ENCODE peak calls at places on chromosomes 6 and 20, in nine cellular contexts. One of them, this sample, is unnamed.

GRCh38 chr6:128807577-128807976 is 75.4 kb upstream of the LAMA2 start:
- DNase-seq in aorta: no peak
- DNase-seq in CD8-positive, alpha-beta T cell: no peak
- DNase-seq in brain microvascular endothelial cell: no peak
- DNase-seq in AG04450: peak; percentile 11
- DNase-seq in suprapubic skin: no peak
- DNase-seq in IMR-90: peak; percentile 60
- DNase-seq in sigmoid colon: no peak
- DNase-seq in cardiac muscle cell: peak; percentile 74
- DNase-seq in this sample: peak; percentile 39

GRCh38 chr6:107154131-107154906 is 39.0 kb upstream of the BEND3 start:
- DNase-seq in IMR-90: no peak
- DNase-seq in CD8-positive, alpha-beta T cell: no peak
- DNase-seq in AG04450: no peak
- DNase-seq in cardiac muscle cell: no peak
- DNase-seq in sigmoid colon: no peak
- DNase-seq in brain microvascular endothelial cell: no peak
- DNase-seq in suprapubic skin: no peak
- DNase-seq in aorta: no peak
- DNase-seq in this sample: peak; percentile 85

GRCh38 chr6:3453410-3453809 is 3.4 kb downstream of the SLC22A23 start:
- DNase-seq in aorta: no peak
- DNase-seq in cardiac muscle cell: no peak
- DNase-seq in sigmoid colon: no peak
- DNase-seq in CD8-positive, alpha-beta T cell: no peak
- DNase-seq in suprapubic skin: no peak
- DNase-seq in IMR-90: no peak
- DNase-seq in AG04450: no peak
- DNase-seq in brain microvascular endothelial cell: no peak
- DNase-seq in this sample: no peak

GRCh38 chr6:150177260-150178246 is 34.7 kb downstream of the PPP1R14C start:
- DNase-seq in cardiac muscle cell: no peak
- DNase-seq in suprapubic skin: no peak
- DNase-seq in aorta: no peak
- DNase-seq in IMR-90: peak; percentile 9
- DNase-seq in CD8-positive, alpha-beta T cell: no peak
- DNase-seq in AG04450: no peak
- DNase-seq in brain microvascular endothelial cell: peak; percentile 22
- DNase-seq in sigmoid colon: no peak
- DNase-seq in this sample: no peak

GRCh38 chr6:75233097-75233615 is 10.4 kb downstream of the COX7A2 start:
- DNase-seq in CD8-positive, alpha-beta T cell: no peak
- DNase-seq in IMR-90: no peak
- DNase-seq in cardiac muscle cell: no peak
- DNase-seq in suprapubic skin: no peak
- DNase-seq in AG04450: no peak
- DNase-seq in sigmoid colon: no peak
- DNase-seq in aorta: no peak
- DNase-seq in brain microvascular endothelial cell: no peak
- DNase-seq in this sample: peak; percentile 22

GRCh38 chr20:34089655-34090324 is 22.3 kb downstream of the EIF2S2 start:
- DNase-seq in sigmoid colon: peak; percentile 17
- DNase-seq in brain microvascular endothelial cell: no peak
- DNase-seq in IMR-90: no peak
- DNase-seq in cardiac muscle cell: no peak
- DNase-seq in suprapubic skin: no peak
- DNase-seq in aorta: no peak
- DNase-seq in CD8-positive, alpha-beta T cell: no peak
- DNase-seq in AG04450: no peak
- DNase-seq in this sample: no peak

GRCh38 chr6:56539503-56540105 is 103.1 kb downstream of the DST start:
- DNase-seq in sigmoid colon: no peak
- DNase-seq in AG04450: no peak
- DNase-seq in IMR-90: no peak
- DNase-seq in aorta: no peak
- DNase-seq in brain microvascular endothelial cell: no peak
- DNase-seq in CD8-positive, alpha-beta T cell: no peak
- DNase-seq in cardiac muscle cell: no peak
- DNase-seq in suprapubic skin: no peak
- DNase-seq in this sample: no peak

GRCh38 chr20:38727602-38728236 is 3.4 kb downstream of the SLC32A1 start:
- DNase-seq in IMR-90: no peak
- DNase-seq in aorta: no peak
- DNase-seq in sigmoid colon: no peak
- DNase-seq in CD8-positive, alpha-beta T cell: no peak
- DNase-seq in cardiac muscle cell: no peak
- DNase-seq in AG04450: no peak
- DNase-seq in suprapubic skin: no peak
- DNase-seq in brain microvascular endothelial cell: no peak
- DNase-seq in this sample: no peak

GRCh38 chr20:38119446-38119845 is 45.6 kb downstream of the TGM2 start:
- DNase-seq in aorta: no peak
- DNase-seq in suprapubic skin: no peak
- DNase-seq in CD8-positive, alpha-beta T cell: no peak
- DNase-seq in brain microvascular endothelial cell: no peak
- DNase-seq in sigmoid colon: no peak
- DNase-seq in IMR-90: no peak
- DNase-seq in AG04450: no peak
- DNase-seq in cardiac muscle cell: no peak
- DNase-seq in this sample: no peak

GRCh38 chr6:119195204-119195603 is 116.7 kb upstream of the FAM184A start:
- DNase-seq in IMR-90: no peak
- DNase-seq in aorta: no peak
- DNase-seq in brain microvascular endothelial cell: no peak
- DNase-seq in suprapubic skin: no peak
- DNase-seq in CD8-positive, alpha-beta T cell: no peak
- DNase-seq in sigmoid colon: no peak
- DNase-seq in AG04450: no peak
- DNase-seq in cardiac muscle cell: no peak
- DNase-seq in this sample: no peak

GRCh38 chr6:158911746-158912158 is 88.2 kb downstream of the RSPH3 start:
- DNase-seq in cardiac muscle cell: no peak
- DNase-seq in sigmoid colon: no peak
- DNase-seq in suprapubic skin: no peak
- DNase-seq in IMR-90: no peak
- DNase-seq in aorta: no peak
- DNase-seq in CD8-positive, alpha-beta T cell: peak; percentile 26
- DNase-seq in AG04450: no peak
- DNase-seq in brain microvascular endothelial cell: no peak
- DNase-seq in this sample: no peak

GRCh38 chr6:162726997-162727346 is 594 bp downstream of the PRKN start:
- DNase-seq in suprapubic skin: no peak
- DNase-seq in IMR-90: no peak
- DNase-seq in CD8-positive, alpha-beta T cell: no peak
- DNase-seq in brain microvascular endothelial cell: no peak
- DNase-seq in AG04450: no peak
- DNase-seq in cardiac muscle cell: peak; percentile 13
- DNase-seq in sigmoid colon: no peak
- DNase-seq in aorta: no peak
- DNase-seq in this sample: no peak

GRCh38 chr20:46559001-46559400 is 8.5 kb upstream of the OCSTAMP start:
- DNase-seq in aorta: no peak
- DNase-seq in CD8-positive, alpha-beta T cell: no peak
- DNase-seq in IMR-90: no peak
- DNase-seq in suprapubic skin: no peak
- DNase-seq in brain microvascular endothelial cell: no peak
- DNase-seq in AG04450: no peak
- DNase-seq in sigmoid colon: no peak
- DNase-seq in cardiac muscle cell: no peak
- DNase-seq in this sample: no peak

GRCh38 chr20:19633985-19634384 is 124.1 kb upstream of the RIN2 start:
- DNase-seq in IMR-90: peak; percentile 33
- DNase-seq in cardiac muscle cell: peak; percentile 4
- DNase-seq in suprapubic skin: no peak
- DNase-seq in aorta: no peak
- DNase-seq in CD8-positive, alpha-beta T cell: no peak
- DNase-seq in sigmoid colon: no peak
- DNase-seq in brain microvascular endothelial cell: peak; percentile 25
- DNase-seq in AG04450: no peak
- DNase-seq in this sample: no peak

DNA sequence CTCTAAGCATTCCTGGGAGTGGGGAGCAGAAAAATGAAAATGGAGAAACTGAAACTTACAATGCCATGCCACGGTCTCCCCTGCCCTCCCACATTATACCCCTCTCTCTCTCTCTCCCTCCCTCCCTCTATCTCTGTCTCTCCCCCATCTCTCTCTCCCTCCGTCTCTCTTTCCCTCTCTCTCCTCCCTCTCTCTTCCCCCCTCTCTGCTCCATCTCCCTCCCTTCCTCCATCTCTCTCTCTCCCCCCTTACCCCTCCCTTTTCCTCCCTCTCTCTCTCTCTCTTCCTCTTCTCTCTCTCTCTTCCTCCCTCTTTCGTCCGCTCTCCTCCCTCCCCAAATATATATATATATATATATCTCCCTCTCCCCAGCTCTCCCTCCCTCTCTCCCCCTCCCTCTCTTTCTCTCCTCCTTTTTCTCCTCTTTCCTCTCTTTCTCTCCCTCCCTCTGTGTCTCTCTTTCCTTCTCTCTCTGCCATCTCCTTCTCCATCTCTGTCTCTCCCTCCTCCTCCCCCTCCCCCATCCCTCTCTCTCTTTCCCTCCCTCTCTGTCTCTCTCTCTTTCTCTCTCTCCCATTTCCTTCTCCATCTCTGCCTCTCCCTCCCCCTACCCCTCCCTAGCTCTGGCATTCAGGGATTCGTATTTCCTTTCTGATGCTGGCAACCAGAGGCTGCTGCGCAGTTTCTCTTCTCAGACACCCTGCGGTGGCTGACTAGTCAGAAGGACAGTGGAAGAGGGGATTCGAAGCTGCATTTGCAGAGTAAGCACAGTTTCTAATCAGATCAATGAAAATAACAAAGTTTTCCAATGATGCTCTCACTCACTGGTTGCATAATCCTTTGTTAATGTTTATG is 13.9 kb upstream of the VAPB start:
- DNase-seq in suprapubic skin: no peak
- DNase-seq in brain microvascular endothelial cell: peak; percentile 64
- DNase-seq in AG04450: no peak
- DNase-seq in sigmoid colon: no peak
- DNase-seq in CD8-positive, alpha-beta T cell: no peak
- DNase-seq in aorta: peak; percentile 43
- DNase-seq in IMR-90: peak; percentile 68
- DNase-seq in cardiac muscle cell: peak; percentile 79
- DNase-seq in this sample: peak; percentile 81
- H3K4me3 ChIP-seq in suprapubic skin: no peak overlapping the region
- H3K4me3 ChIP-seq in brain microvascular endothelial cell: no peak overlapping the region
- H3K4me3 ChIP-seq in AG04450: no peak overlapping the region
- H3K4me3 ChIP-seq in sigmoid colon: no peak overlapping the region
- H3K4me3 ChIP-seq in CD8-positive, alpha-beta T cell: no peak overlapping the region
- H3K4me3 ChIP-seq in aorta: no peak overlapping the region
- H3K4me3 ChIP-seq in IMR-90: no peak overlapping the region
- H3K4me3 ChIP-seq in cardiac muscle cell: no peak overlapping the region
- H3K4me3 ChIP-seq in this sample: peak overlapping the region; percentile 45

GRCh38 chr6:7673063-7673536 is 52.8 kb upstream of the BMP6 start:
- DNase-seq in brain microvascular endothelial cell: peak; percentile 3
- DNase-seq in aorta: no peak
- DNase-seq in CD8-positive, alpha-beta T cell: no peak
- DNase-seq in sigmoid colon: peak; percentile 74
- DNase-seq in IMR-90: peak; percentile 5
- DNase-seq in AG04450: no peak
- DNase-seq in suprapubic skin: peak; percentile 85
- DNase-seq in cardiac muscle cell: peak; percentile 52
- DNase-seq in this sample: peak; percentile 81
- H3K4me3 ChIP-seq in brain microvascular endothelial cell: peak overlapping the region; percentile 45
- H3K4me3 ChIP-seq in aorta: no peak overlapping the region
- H3K4me3 ChIP-seq in CD8-positive, alpha-beta T cell: no peak overlapping the region
- H3K4me3 ChIP-seq in sigmoid colon: peak overlapping the region; percentile 24
- H3K4me3 ChIP-seq in IMR-90: no peak overlapping the region
- H3K4me3 ChIP-seq in AG04450: peak overlapping the region; percentile 7
- H3K4me3 ChIP-seq in suprapubic skin: peak overlapping the region; percentile 34
- H3K4me3 ChIP-seq in cardiac muscle cell: no peak overlapping the region
- H3K4me3 ChIP-seq in this sample: peak overlapping the region; percentile 32

GRCh38 chr6:144036064-144036873 is 28.2 kb upstream of the PLAGL1 start:
- DNase-seq in aorta: peak; percentile 63
- DNase-seq in cardiac muscle cell: peak; percentile 31
- DNase-seq in brain microvascular endothelial cell: no peak
- DNase-seq in suprapubic skin: no peak
- DNase-seq in IMR-90: peak; percentile 40
- DNase-seq in AG04450: no peak
- DNase-seq in CD8-positive, alpha-beta T cell: no peak
- DNase-seq in sigmoid colon: no peak
- DNase-seq in this sample: peak; percentile 57
- H3K4me3 ChIP-seq in aorta: no peak overlapping the region
- H3K4me3 ChIP-seq in cardiac muscle cell: no peak overlapping the region
- H3K4me3 ChIP-seq in brain microvascular endothelial cell: peak overlapping the region; percentile 3
- H3K4me3 ChIP-seq in suprapubic skin: peak overlapping the region; percentile 36
- H3K4me3 ChIP-seq in IMR-90: peak overlapping the region; percentile 25
- H3K4me3 ChIP-seq in AG04450: peak overlapping the region; percentile 45
- H3K4me3 ChIP-seq in CD8-positive, alpha-beta T cell: no peak overlapping the region
- H3K4me3 ChIP-seq in sigmoid colon: peak overlapping the region; percentile 31
- H3K4me3 ChIP-seq in this sample: no peak overlapping the region

GRCh38 chr6:82773061-82773717 is 292.5 kb downstream of the UBE3D start:
- DNase-seq in aorta: no peak
- DNase-seq in brain microvascular endothelial cell: no peak
- DNase-seq in cardiac muscle cell: no peak
- DNase-seq in IMR-90: no peak
- DNase-seq in CD8-positive, alpha-beta T cell: no peak
- DNase-seq in sigmoid colon: no peak
- DNase-seq in suprapubic skin: no peak
- DNase-seq in AG04450: no peak
- DNase-seq in this sample: no peak

GRCh38 chr6:82780334-82780733 is 285.3 kb downstream of the UBE3D start:
- DNase-seq in IMR-90: no peak
- DNase-seq in brain microvascular endothelial cell: no peak
- DNase-seq in AG04450: no peak
- DNase-seq in sigmoid colon: no peak
- DNase-seq in cardiac muscle cell: no peak
- DNase-seq in suprapubic skin: no peak
- DNase-seq in aorta: no peak
- DNase-seq in CD8-positive, alpha-beta T cell: no peak
- DNase-seq in this sample: no peak

GRCh38 chr6:82775361-82775760 is 290.3 kb downstream of the UBE3D start:
- DNase-seq in brain microvascular endothelial cell: no peak
- DNase-seq in sigmoid colon: no peak
- DNase-seq in cardiac muscle cell: no peak
- DNase-seq in aorta: no peak
- DNase-seq in AG04450: no peak
- DNase-seq in CD8-positive, alpha-beta T cell: no peak
- DNase-seq in IMR-90: peak; percentile 2
- DNase-seq in suprapubic skin: no peak
- DNase-seq in this sample: no peak

GRCh38 chr6:82778985-82779384 is 286.7 kb downstream of the UBE3D start:
- DNase-seq in brain microvascular endothelial cell: no peak
- DNase-seq in sigmoid colon: no peak
- DNase-seq in CD8-positive, alpha-beta T cell: no peak
- DNase-seq in aorta: no peak
- DNase-seq in AG04450: no peak
- DNase-seq in IMR-90: no peak
- DNase-seq in cardiac muscle cell: no peak
- DNase-seq in suprapubic skin: no peak
- DNase-seq in this sample: peak; percentile 80

DNA sequence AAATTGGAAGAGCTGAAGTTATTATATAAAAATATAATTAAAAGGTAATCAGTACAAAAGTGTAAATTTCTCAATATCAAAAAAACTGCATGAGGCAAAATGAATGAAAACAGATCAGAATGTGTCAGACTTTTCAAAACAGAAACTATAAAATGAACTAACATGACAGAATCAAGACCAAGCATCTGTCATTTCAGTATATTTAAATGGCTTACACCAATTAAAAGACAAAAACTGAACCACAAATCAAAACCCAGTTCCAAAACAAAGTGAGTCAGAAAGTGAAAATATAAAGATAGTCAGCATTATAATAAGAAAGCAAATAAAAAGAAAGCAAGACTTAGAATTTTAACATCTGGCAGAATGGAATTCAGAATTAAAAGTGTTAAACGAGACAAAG is 289.7 kb downstream of the UBE3D start:
- DNase-seq in AG04450: no peak
- DNase-seq in cardiac muscle cell: no peak
- DNase-seq in aorta: no peak
- DNase-seq in suprapubic skin: no peak
- DNase-seq in IMR-90: no peak
- DNase-seq in brain microvascular endothelial cell: no peak
- DNase-seq in CD8-positive, alpha-beta T cell: no peak
- DNase-seq in sigmoid colon: no peak
- DNase-seq in this sample: no peak
- H3K4me3 ChIP-seq in AG04450: no peak overlapping the region
- H3K4me3 ChIP-seq in cardiac muscle cell: no peak overlapping the region
- H3K4me3 ChIP-seq in aorta: no peak overlapping the region
- H3K4me3 ChIP-seq in suprapubic skin: no peak overlapping the region
- H3K4me3 ChIP-seq in IMR-90: no peak overlapping the region
- H3K4me3 ChIP-seq in brain microvascular endothelial cell: no peak overlapping the region
- H3K4me3 ChIP-seq in CD8-positive, alpha-beta T cell: no peak overlapping the region
- H3K4me3 ChIP-seq in sigmoid colon: no peak overlapping the region
- H3K4me3 ChIP-seq in this sample: no peak overlapping the region